ENCODE peak calls at places on chromosomes 6 and 20, in four cellular contexts. M, Y, E and P are unnamed samples.

GRCh38 chr20:35344354-35344837 is 52.2 kb upstream of the FAM83C start:
- DNase-seq in M (peak; percentile 96), Y (peak; percentile 16), E (no peak), P (no peak)

GRCh38 chr6:119566546-119567263 is 217.1 kb upstream of the MAN1A1 start:
- DNase-seq in M (no peak), Y (no peak), E (no peak), P (no peak)

GRCh38 chr6:45721665-45722064 is 294.0 kb downstream of the CLIC5 start:
- DNase-seq in M (no peak), Y (no peak), E (no peak), P (no peak)

GRCh38 chr20:43837856-43838702 is 76.6 kb upstream of the TOX2 start:
- DNase-seq in M (no peak), Y (no peak), E (no peak), P (no peak)

GRCh38 chr20:54532573-54532972 is 57.2 kb downstream of the DOK5 start:
- DNase-seq in M (no peak), Y (no peak), E (no peak), P (no peak)

GRCh38 chr6:39791850-39792500 is at the start of gene DAAM2:
- DNase-seq in M (peak; percentile 75), Y (peak; percentile 62), E (peak; percentile 70), P (no peak)

GRCh38 chr20:18056174-18057105 is 1.3 kb downstream of the OVOL2 start:
- DNase-seq in M (no peak), Y (no peak), E (peak; percentile 70), P (no peak)

GRCh38 chr20:13249118-13249859 is 28.2 kb downstream of the ISM1 start:
- DNase-seq in M (no peak), Y (no peak), E (no peak), P (no peak)

GRCh38 chr6:107656883-107657282 is 167.0 kb downstream of the SOBP start:
- DNase-seq in M (no peak), Y (peak; percentile 30), E (no peak), P (no peak)

GRCh38 chr6:42021847-42022754 is 28.2 kb upstream of the TAF8 start:
- DNase-seq in M (peak; percentile 48), Y (no peak), E (no peak), P (no peak)

GRCh38 chr6:8137529-8137939 is 35.2 kb upstream of the EEF1E1 start:
- DNase-seq in M (no peak), Y (no peak), E (no peak), P (no peak)

GRCh38 chr20:44231193-44231592 is 15.9 kb upstream of the GDAP1L1 start:
- DNase-seq in M (no peak), Y (no peak), E (no peak), P (no peak)

GRCh38 chr20:15924556-15924955 is 648.7 kb downstream of the KIF16B start:
- DNase-seq in M (no peak), Y (no peak), E (no peak), P (no peak)

GRCh38 chr6:3628143-3628840 is 123.2 kb downstream of the PXDC1 start:
- DNase-seq in M (no peak), Y (no peak), E (no peak), P (no peak)

GRCh38 chr20:47726632-47727031 is 58.6 kb downstream of the SULF2 start:
- DNase-seq in M (no peak), Y (no peak), E (no peak), P (no peak)

GRCh38 chr6:105196076-105196475 is 16.3 kb upstream of the POPDC3 start:
- DNase-seq in M (no peak), Y (no peak), E (no peak), P (no peak)

GRCh38 chr6:147666254-147666653 is 157.8 kb downstream of the SAMD5 start:
- DNase-seq in M (no peak), Y (no peak), E (peak; percentile 32), P (no peak)

GRCh38 chr6:88804701-88805100 is 158.7 kb downstream of the RNGTT start:
- DNase-seq in M (no peak), Y (no peak), E (no peak), P (no peak)

GRCh38 chr20:42204261-42204660 is 586.1 kb upstream of the CHD6 start:
- DNase-seq in M (peak; percentile 3), Y (peak; percentile 19), E (peak; percentile 34), P (no peak)

GRCh38 chr6:52788478-52788877 is 15.1 kb downstream of the GSTA1 start:
- DNase-seq in M (no peak), Y (no peak), E (no peak), P (no peak)

GRCh38 chr20:90651-91050 is 3.2 kb downstream of the DEFB125 start:
- DNase-seq in M (no peak), Y (no peak), E (no peak), P (no peak)

GRCh38 chr6:17842014-17842776 is 135.5 kb upstream of the NUP153 start:
- DNase-seq in M (peak; percentile 14), Y (no peak), E (no peak), P (no peak)

GRCh38 chr6:53201270-53201669 is 52.6 kb upstream of the GCM1 start:
- DNase-seq in M (no peak), Y (no peak), E (no peak), P (no peak)

GRCh38 chr6:47483853-47484546 is 6.4 kb downstream of the CD2AP start:
- DNase-seq in M (no peak), Y (no peak), E (no peak), P (no peak)

GRCh38 chr20:10481671-10482070 is 46.6 kb downstream of the SLX4IP start:
- DNase-seq in M (no peak), Y (no peak), E (no peak), P (no peak)

GRCh38 chr6:13573255-13573654 is 1.1 kb upstream of the SIRT5 start:
- DNase-seq in M (no peak), Y (no peak), E (no peak), P (no peak)
- H3K4me3 ChIP-seq in M (peak overlapping the region; percentile 77), Y (peak overlapping the region; percentile 68), E (peak overlapping the region; percentile 64), P (peak overlapping the region; percentile 77)

GRCh38 chr6:98847767-98848538 is 13.6 kb downstream of the POU3F2 start:
- DNase-seq in M (peak; percentile 14), Y (no peak), E (peak; percentile 61), P (no peak)
- H3K4me3 ChIP-seq in M (peak overlapping the region; percentile 8), Y (peak overlapping the region; percentile 41), E (peak overlapping the region; percentile 32), P (no peak overlapping the region)

GRCh38 chr20:11917663-11918062 is at the start of gene BTBD3:
- DNase-seq in M (peak; percentile 81), Y (peak; percentile 83), E (peak; percentile 16), P (no peak)
- H3K4me3 ChIP-seq in M (peak within 1 kb of the TSS; percentile 22), Y (peak within 1 kb of the TSS; percentile 62), E (no peak within 1 kb of the TSS), P (no peak within 1 kb of the TSS)

DNA sequence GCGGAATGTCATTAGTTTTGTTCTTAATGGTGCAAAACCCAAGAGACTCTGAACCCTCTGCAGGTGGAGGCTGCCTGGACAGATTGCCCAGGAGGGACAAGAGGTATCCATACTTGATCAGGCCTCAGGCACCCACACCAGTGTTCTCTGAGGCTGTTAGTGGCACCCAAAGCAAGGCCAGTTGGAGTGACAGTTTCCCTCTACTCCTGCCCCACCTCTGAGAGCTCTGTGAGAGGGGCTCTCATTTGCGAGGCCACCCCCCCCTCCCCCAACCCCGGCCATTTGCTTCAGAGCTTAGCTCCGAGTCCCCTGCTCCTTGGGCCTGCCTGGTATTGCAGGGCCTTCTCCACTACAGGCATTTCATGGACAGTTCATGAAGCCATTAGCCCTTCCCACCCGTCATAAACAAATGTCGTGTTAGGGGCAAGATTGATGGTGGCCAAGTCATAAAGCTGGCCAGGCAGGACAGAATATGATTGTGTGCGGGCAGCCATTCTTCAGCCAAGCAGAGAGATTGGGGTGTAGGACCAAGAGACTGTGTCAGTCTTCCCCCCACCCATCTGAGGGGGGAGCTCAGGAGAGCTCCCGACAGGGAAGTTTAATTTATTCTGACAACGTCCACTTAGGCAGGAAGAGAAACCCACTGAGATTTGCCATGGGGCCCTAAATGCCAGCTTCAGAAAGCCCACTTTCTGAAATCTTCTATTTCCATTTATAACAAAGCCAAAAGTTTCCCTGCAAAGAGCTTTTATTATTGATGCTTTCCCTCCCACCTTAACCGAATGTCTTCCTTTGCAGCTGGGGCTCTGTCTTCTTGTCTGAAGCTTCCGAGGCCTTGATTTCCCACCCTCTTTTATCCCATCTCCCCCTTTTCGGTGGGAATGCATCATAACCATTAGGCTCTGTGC is 7.1 kb downstream of the FOXC1 start:
- DNase-seq in M (no peak), Y (no peak), E (peak; percentile 26), P (no peak)
- H3K4me3 ChIP-seq in M (no peak overlapping the region), Y (no peak overlapping the region), E (no peak overlapping the region), P (no peak overlapping the region)

DNA sequence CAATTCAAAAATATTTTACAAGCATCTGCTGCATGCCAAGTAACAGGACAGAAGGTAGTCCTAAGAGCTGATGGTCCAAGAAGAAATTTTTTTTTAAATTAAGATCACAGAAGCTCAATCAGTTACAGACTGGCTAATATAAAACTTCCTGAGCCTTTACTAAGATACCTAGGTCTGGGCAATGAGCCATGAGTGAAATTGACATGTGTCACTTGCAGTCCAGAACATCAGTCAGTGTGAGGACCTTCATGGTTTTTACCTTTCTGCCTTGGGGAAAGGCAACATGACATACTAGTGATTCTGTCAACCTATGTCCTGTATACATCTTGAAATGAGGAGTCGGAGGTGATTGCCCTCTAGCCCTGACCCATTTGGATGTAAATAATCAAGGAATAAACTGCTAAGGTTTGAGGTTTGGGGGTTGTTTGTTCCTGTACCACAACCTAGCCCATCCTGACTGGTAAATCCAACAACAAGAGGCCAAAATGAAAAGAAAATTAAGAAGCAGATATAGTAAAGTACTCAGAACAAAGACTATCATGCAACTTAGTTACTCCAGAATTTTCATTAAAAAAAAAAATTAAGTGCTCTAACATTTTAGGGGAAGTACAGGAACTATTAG is 70.0 kb downstream of the CNKSR3 start:
- DNase-seq in M (no peak), Y (no peak), E (no peak), P (no peak)
- H3K4me3 ChIP-seq in M (no peak overlapping the region), Y (no peak overlapping the region), E (no peak overlapping the region), P (no peak overlapping the region)